ENCODE peak calls at places on chromosomes 2 and 18, in six cellular contexts. V, Z, K, L, I and X are unnamed samples.

GRCh38 chr2:80499095-80499494 is 194.5 kb upstream of the LRRTM1 start:
- DNase-seq in L (peak; percentile 1), K (peak; percentile 73), V (peak; percentile 8), Z (peak; percentile 22), I (no peak), X (peak; percentile 8)

GRCh38 chr18:74282359-74283254 is 9.2 kb downstream of the CYB5A start:
- DNase-seq in I (no peak), V (no peak), K (no peak), Z (no peak), L (no peak), X (no peak)

GRCh38 chr2:188443207-188443606 is 151.5 kb downstream of the GULP1 start:
- DNase-seq in V (no peak), L (no peak), K (no peak), I (no peak), Z (no peak), X (no peak)

GRCh38 chr2:170013802-170014551 is 164.0 kb upstream of the MYO3B start:
- DNase-seq in L (no peak), Z (no peak), K (peak; percentile 15), V (peak; percentile 28), I (no peak), X (no peak)

GRCh38 chr2:207616185-207616584 is 9.0 kb downstream of the METTL21A start:
- DNase-seq in K (peak; percentile 6), L (no peak), Z (no peak), I (no peak), V (no peak), X (no peak)

GRCh38 chr2:217853301-217853881 is 149.4 kb downstream of the TNS1 start:
- DNase-seq in L (peak; percentile 46), Z (no peak), V (no peak), I (peak; percentile 77), K (peak; percentile 46), X (no peak)

GRCh38 chr2:213121677-213122076 is 29.7 kb downstream of the IKZF2 start:
- DNase-seq in Z (no peak), L (no peak), V (no peak), K (no peak), I (no peak), X (no peak)

GRCh38 chr2:16014802-16015201 is 74.5 kb downstream of the MYCN start:
- DNase-seq in Z (no peak), K (no peak), L (no peak), I (no peak), V (no peak), X (no peak)

GRCh38 chr2:237625777-237626176 is 1.6 kb upstream of the LRRFIP1 start:
- DNase-seq in K (no peak), I (no peak), L (no peak), V (no peak), Z (no peak), X (no peak)

GRCh38 chr18:63970803-63971191 is 916 bp downstream of the SERPINB8 start:
- DNase-seq in L (no peak), Z (peak; percentile 22), K (peak; percentile 78), I (peak; percentile 83), V (peak; percentile 58), X (no peak)

GRCh38 chr2:65265090-65266045 is 37.7 kb downstream of the ACTR2 start:
- DNase-seq in Z (peak; percentile 56), L (peak; percentile 64), V (peak; percentile 24), K (peak; percentile 83), I (no peak), X (no peak)

GRCh38 chr2:43041661-43042360 is 184.6 kb downstream of the ZFP36L2 start:
- DNase-seq in Z (no peak), I (peak; percentile 90), K (peak; percentile 96), L (peak; percentile 89), V (no peak), X (no peak)

GRCh38 chr2:152890746-152891145 is 172.3 kb downstream of the ARL6IP6 start:
- DNase-seq in V (no peak), L (no peak), I (no peak), K (no peak), Z (no peak), X (no peak)